ENCODE peak calls at places on chromosomes 7 and 10, in seven cellular contexts. One of them, this sample, is unnamed.
A peak's percentile ranks its signal among the peaks of the same experiment; 100 is the strongest.

GRCh38 chr10:15293862-15294835 is 76.9 kb downstream of the FAM171A1 start:
- DNase-seq in activated naive CD4-positive, alpha-beta T cell treated with anti-CD3 and anti-CD28 coated beads, Interleukin-2, amount 50 U/mL, for 16 hours: no peak
- DNase-seq in KBM-7: peak; percentile 52
- DNase-seq in stomach: no peak
- DNase-seq in activated CD8-positive, alpha-beta memory T cell treated with anti-CD3 and anti-CD28 coated beads, Interleukin-2, amount 10 ng/mL, durations not matched to agents 7 days and 5 days: no peak
- DNase-seq in small intestine: no peak
- DNase-seq in RPMI8226: no peak
- DNase-seq in this sample: no peak

GRCh38 chr10:109647627-109648026 is 275.7 kb downstream of the XPNPEP1 start:
- DNase-seq in activated naive CD4-positive, alpha-beta T cell treated with anti-CD3 and anti-CD28 coated beads, Interleukin-2, amount 50 U/mL, for 16 hours: no peak
- DNase-seq in KBM-7: no peak
- DNase-seq in stomach: no peak
- DNase-seq in activated CD8-positive, alpha-beta memory T cell treated with anti-CD3 and anti-CD28 coated beads, Interleukin-2, amount 10 ng/mL, durations not matched to agents 7 days and 5 days: no peak
- DNase-seq in small intestine: no peak
- DNase-seq in RPMI8226: no peak
- DNase-seq in this sample: peak; percentile 13

GRCh38 chr7:19754521-19755116 is 18.8 kb downstream of the TMEM196 start:
- DNase-seq in activated naive CD4-positive, alpha-beta T cell treated with anti-CD3 and anti-CD28 coated beads, Interleukin-2, amount 50 U/mL, for 16 hours: no peak
- DNase-seq in KBM-7: peak; percentile 88
- DNase-seq in stomach: no peak
- DNase-seq in activated CD8-positive, alpha-beta memory T cell treated with anti-CD3 and anti-CD28 coated beads, Interleukin-2, amount 10 ng/mL, durations not matched to agents 7 days and 5 days: no peak
- DNase-seq in small intestine: peak; percentile 45
- DNase-seq in RPMI8226: peak; percentile 44
- DNase-seq in this sample: peak; percentile 81

GRCh38 chr10:11110499-11110898 is 92.8 kb downstream of the CELF2 start:
- DNase-seq in activated naive CD4-positive, alpha-beta T cell treated with anti-CD3 and anti-CD28 coated beads, Interleukin-2, amount 50 U/mL, for 16 hours: no peak
- DNase-seq in KBM-7: no peak
- DNase-seq in stomach: no peak
- DNase-seq in activated CD8-positive, alpha-beta memory T cell treated with anti-CD3 and anti-CD28 coated beads, Interleukin-2, amount 10 ng/mL, durations not matched to agents 7 days and 5 days: no peak
- DNase-seq in small intestine: no peak
- DNase-seq in RPMI8226: no peak
- DNase-seq in this sample: no peak

GRCh38 chr10:109922353-109922975 is 847 bp downstream of the XPNPEP1 start:
- DNase-seq in activated naive CD4-positive, alpha-beta T cell treated with anti-CD3 and anti-CD28 coated beads, Interleukin-2, amount 50 U/mL, for 16 hours: no peak
- DNase-seq in KBM-7: no peak
- DNase-seq in stomach: no peak
- DNase-seq in activated CD8-positive, alpha-beta memory T cell treated with anti-CD3 and anti-CD28 coated beads, Interleukin-2, amount 10 ng/mL, durations not matched to agents 7 days and 5 days: no peak
- DNase-seq in small intestine: peak; percentile 47
- DNase-seq in RPMI8226: no peak
- DNase-seq in this sample: peak; percentile 20

GRCh38 chr10:33293531-33294170 is 40.8 kb downstream of the NRP1 start:
- DNase-seq in activated naive CD4-positive, alpha-beta T cell treated with anti-CD3 and anti-CD28 coated beads, Interleukin-2, amount 50 U/mL, for 16 hours: no peak
- DNase-seq in KBM-7: no peak
- DNase-seq in stomach: no peak
- DNase-seq in activated CD8-positive, alpha-beta memory T cell treated with anti-CD3 and anti-CD28 coated beads, Interleukin-2, amount 10 ng/mL, durations not matched to agents 7 days and 5 days: no peak
- DNase-seq in small intestine: no peak
- DNase-seq in RPMI8226: no peak
- DNase-seq in this sample: no peak

GRCh38 chr7:73893342-73894101 is 32.6 kb downstream of the TMEM270 start:
- DNase-seq in activated naive CD4-positive, alpha-beta T cell treated with anti-CD3 and anti-CD28 coated beads, Interleukin-2, amount 50 U/mL, for 16 hours: no peak
- DNase-seq in KBM-7: no peak
- DNase-seq in stomach: no peak
- DNase-seq in activated CD8-positive, alpha-beta memory T cell treated with anti-CD3 and anti-CD28 coated beads, Interleukin-2, amount 10 ng/mL, durations not matched to agents 7 days and 5 days: no peak
- DNase-seq in small intestine: no peak
- DNase-seq in RPMI8226: peak; percentile 91
- DNase-seq in this sample: no peak

GRCh38 chr10:101453791-101454718 is 100.1 kb downstream of the BTRC start:
- DNase-seq in activated naive CD4-positive, alpha-beta T cell treated with anti-CD3 and anti-CD28 coated beads, Interleukin-2, amount 50 U/mL, for 16 hours: no peak
- DNase-seq in KBM-7: peak; percentile 85
- DNase-seq in stomach: no peak
- DNase-seq in activated CD8-positive, alpha-beta memory T cell treated with anti-CD3 and anti-CD28 coated beads, Interleukin-2, amount 10 ng/mL, durations not matched to agents 7 days and 5 days: peak; percentile 48
- DNase-seq in small intestine: no peak
- DNase-seq in RPMI8226: no peak
- DNase-seq in this sample: no peak

GRCh38 chr7:135231686-135232085 is 2.0 kb upstream of the STRA8 start:
- DNase-seq in activated naive CD4-positive, alpha-beta T cell treated with anti-CD3 and anti-CD28 coated beads, Interleukin-2, amount 50 U/mL, for 16 hours: no peak
- DNase-seq in KBM-7: no peak
- DNase-seq in stomach: no peak
- DNase-seq in activated CD8-positive, alpha-beta memory T cell treated with anti-CD3 and anti-CD28 coated beads, Interleukin-2, amount 10 ng/mL, durations not matched to agents 7 days and 5 days: no peak
- DNase-seq in small intestine: no peak
- DNase-seq in RPMI8226: no peak
- DNase-seq in this sample: no peak

GRCh38 chr7:15461576-15461975 is 100.2 kb downstream of the AGMO start:
- DNase-seq in activated naive CD4-positive, alpha-beta T cell treated with anti-CD3 and anti-CD28 coated beads, Interleukin-2, amount 50 U/mL, for 16 hours: no peak
- DNase-seq in KBM-7: no peak
- DNase-seq in stomach: no peak
- DNase-seq in activated CD8-positive, alpha-beta memory T cell treated with anti-CD3 and anti-CD28 coated beads, Interleukin-2, amount 10 ng/mL, durations not matched to agents 7 days and 5 days: no peak
- DNase-seq in small intestine: no peak
- DNase-seq in RPMI8226: no peak
- DNase-seq in this sample: no peak

GRCh38 chr10:59649606-59650346 is 59.9 kb downstream of the SLC16A9 start:
- DNase-seq in activated naive CD4-positive, alpha-beta T cell treated with anti-CD3 and anti-CD28 coated beads, Interleukin-2, amount 50 U/mL, for 16 hours: no peak
- DNase-seq in KBM-7: no peak
- DNase-seq in stomach: no peak
- DNase-seq in activated CD8-positive, alpha-beta memory T cell treated with anti-CD3 and anti-CD28 coated beads, Interleukin-2, amount 10 ng/mL, durations not matched to agents 7 days and 5 days: no peak
- DNase-seq in small intestine: no peak
- DNase-seq in RPMI8226: no peak
- DNase-seq in this sample: no peak

GRCh38 chr10:12396093-12396492 is 46.7 kb downstream of the CAMK1D start:
- DNase-seq in activated naive CD4-positive, alpha-beta T cell treated with anti-CD3 and anti-CD28 coated beads, Interleukin-2, amount 50 U/mL, for 16 hours: no peak
- DNase-seq in KBM-7: no peak
- DNase-seq in stomach: no peak
- DNase-seq in activated CD8-positive, alpha-beta memory T cell treated with anti-CD3 and anti-CD28 coated beads, Interleukin-2, amount 10 ng/mL, durations not matched to agents 7 days and 5 days: no peak
- DNase-seq in small intestine: no peak
- DNase-seq in RPMI8226: no peak
- DNase-seq in this sample: no peak

GRCh38 chr10:27240891-27241639 is 468 bp upstream of the ACBD5 start:
- DNase-seq in activated naive CD4-positive, alpha-beta T cell treated with anti-CD3 and anti-CD28 coated beads, Interleukin-2, amount 50 U/mL, for 16 hours: no peak
- DNase-seq in KBM-7: peak; percentile 66
- DNase-seq in stomach: peak; percentile 41
- DNase-seq in activated CD8-positive, alpha-beta memory T cell treated with anti-CD3 and anti-CD28 coated beads, Interleukin-2, amount 10 ng/mL, durations not matched to agents 7 days and 5 days: peak; percentile 66
- DNase-seq in small intestine: peak; percentile 32
- DNase-seq in RPMI8226: peak; percentile 62
- DNase-seq in this sample: peak; percentile 89

GRCh38 chr7:106757846-106758245 is 96.9 kb upstream of the CCDC71L start:
- DNase-seq in activated naive CD4-positive, alpha-beta T cell treated with anti-CD3 and anti-CD28 coated beads, Interleukin-2, amount 50 U/mL, for 16 hours: no peak
- DNase-seq in KBM-7: peak; percentile 70
- DNase-seq in stomach: no peak
- DNase-seq in activated CD8-positive, alpha-beta memory T cell treated with anti-CD3 and anti-CD28 coated beads, Interleukin-2, amount 10 ng/mL, durations not matched to agents 7 days and 5 days: no peak
- DNase-seq in small intestine: no peak
- DNase-seq in RPMI8226: peak; percentile 95
- DNase-seq in this sample: peak; percentile 74

GRCh38 chr10:124045794-124046355 is 47.5 kb downstream of the CHST15 start:
- DNase-seq in activated naive CD4-positive, alpha-beta T cell treated with anti-CD3 and anti-CD28 coated beads, Interleukin-2, amount 50 U/mL, for 16 hours: no peak
- DNase-seq in KBM-7: no peak
- DNase-seq in stomach: no peak
- DNase-seq in activated CD8-positive, alpha-beta memory T cell treated with anti-CD3 and anti-CD28 coated beads, Interleukin-2, amount 10 ng/mL, durations not matched to agents 7 days and 5 days: no peak
- DNase-seq in small intestine: no peak
- DNase-seq in RPMI8226: no peak
- DNase-seq in this sample: no peak

GRCh38 chr10:29858352-29859267 is 200.8 kb downstream of the JCAD start:
- DNase-seq in activated naive CD4-positive, alpha-beta T cell treated with anti-CD3 and anti-CD28 coated beads, Interleukin-2, amount 50 U/mL, for 16 hours: no peak
- DNase-seq in KBM-7: peak; percentile 64
- DNase-seq in stomach: peak; percentile 57
- DNase-seq in activated CD8-positive, alpha-beta memory T cell treated with anti-CD3 and anti-CD28 coated beads, Interleukin-2, amount 10 ng/mL, durations not matched to agents 7 days and 5 days: no peak
- DNase-seq in small intestine: peak; percentile 32
- DNase-seq in RPMI8226: peak; percentile 10
- DNase-seq in this sample: no peak

GRCh38 chr10:25815999-25816768 is 117.8 kb upstream of the MYO3A start:
- DNase-seq in activated naive CD4-positive, alpha-beta T cell treated with anti-CD3 and anti-CD28 coated beads, Interleukin-2, amount 50 U/mL, for 16 hours: no peak
- DNase-seq in KBM-7: no peak
- DNase-seq in stomach: no peak
- DNase-seq in activated CD8-positive, alpha-beta memory T cell treated with anti-CD3 and anti-CD28 coated beads, Interleukin-2, amount 10 ng/mL, durations not matched to agents 7 days and 5 days: no peak
- DNase-seq in small intestine: no peak
- DNase-seq in RPMI8226: peak; percentile 29
- DNase-seq in this sample: no peak

GRCh38 chr10:129744134-129744895 is 219.8 kb downstream of the EBF3 start:
- DNase-seq in activated naive CD4-positive, alpha-beta T cell treated with anti-CD3 and anti-CD28 coated beads, Interleukin-2, amount 50 U/mL, for 16 hours: no peak
- DNase-seq in KBM-7: no peak
- DNase-seq in stomach: peak; percentile 16
- DNase-seq in activated CD8-positive, alpha-beta memory T cell treated with anti-CD3 and anti-CD28 coated beads, Interleukin-2, amount 10 ng/mL, durations not matched to agents 7 days and 5 days: peak; percentile 14
- DNase-seq in small intestine: no peak
- DNase-seq in RPMI8226: no peak
- DNase-seq in this sample: no peak

GRCh38 chr7:48837266-48837665 is 87.1 kb upstream of the CDC14C start:
- DNase-seq in activated naive CD4-positive, alpha-beta T cell treated with anti-CD3 and anti-CD28 coated beads, Interleukin-2, amount 50 U/mL, for 16 hours: no peak
- DNase-seq in KBM-7: no peak
- DNase-seq in stomach: no peak
- DNase-seq in activated CD8-positive, alpha-beta memory T cell treated with anti-CD3 and anti-CD28 coated beads, Interleukin-2, amount 10 ng/mL, durations not matched to agents 7 days and 5 days: no peak
- DNase-seq in small intestine: no peak
- DNase-seq in RPMI8226: no peak
- DNase-seq in this sample: no peak

GRCh38 chr10:77290528-77291155 is 347.0 kb downstream of the KCNMA1 start:
- DNase-seq in activated naive CD4-positive, alpha-beta T cell treated with anti-CD3 and anti-CD28 coated beads, Interleukin-2, amount 50 U/mL, for 16 hours: no peak
- DNase-seq in KBM-7: no peak
- DNase-seq in stomach: no peak
- DNase-seq in activated CD8-positive, alpha-beta memory T cell treated with anti-CD3 and anti-CD28 coated beads, Interleukin-2, amount 10 ng/mL, durations not matched to agents 7 days and 5 days: no peak
- DNase-seq in small intestine: no peak
- DNase-seq in RPMI8226: no peak
- DNase-seq in this sample: no peak

GRCh38 chr7:120799813-120800483 is 58.0 kb downstream of the TSPAN12 start:
- DNase-seq in activated naive CD4-positive, alpha-beta T cell treated with anti-CD3 and anti-CD28 coated beads, Interleukin-2, amount 50 U/mL, for 16 hours: no peak
- DNase-seq in KBM-7: peak; percentile 23
- DNase-seq in stomach: no peak
- DNase-seq in activated CD8-positive, alpha-beta memory T cell treated with anti-CD3 and anti-CD28 coated beads, Interleukin-2, amount 10 ng/mL, durations not matched to agents 7 days and 5 days: no peak
- DNase-seq in small intestine: no peak
- DNase-seq in RPMI8226: no peak
- DNase-seq in this sample: no peak

GRCh38 chr7:11239311-11239710 is 265.6 kb downstream of the PHF14 start:
- DNase-seq in activated naive CD4-positive, alpha-beta T cell treated with anti-CD3 and anti-CD28 coated beads, Interleukin-2, amount 50 U/mL, for 16 hours: no peak
- DNase-seq in KBM-7: no peak
- DNase-seq in stomach: no peak
- DNase-seq in activated CD8-positive, alpha-beta memory T cell treated with anti-CD3 and anti-CD28 coated beads, Interleukin-2, amount 10 ng/mL, durations not matched to agents 7 days and 5 days: no peak
- DNase-seq in small intestine: no peak
- DNase-seq in RPMI8226: no peak
- DNase-seq in this sample: no peak

GRCh38 chr7:22860784-22861482 is 38.3 kb upstream of the TOMM7 start:
- DNase-seq in activated naive CD4-positive, alpha-beta T cell treated with anti-CD3 and anti-CD28 coated beads, Interleukin-2, amount 50 U/mL, for 16 hours: peak; percentile 34
- DNase-seq in KBM-7: peak; percentile 55
- DNase-seq in stomach: no peak
- DNase-seq in activated CD8-positive, alpha-beta memory T cell treated with anti-CD3 and anti-CD28 coated beads, Interleukin-2, amount 10 ng/mL, durations not matched to agents 7 days and 5 days: no peak
- DNase-seq in small intestine: no peak
- DNase-seq in RPMI8226: peak; percentile 39
- DNase-seq in this sample: peak; percentile 71

GRCh38 chr7:106679153-106679931 is 18.4 kb upstream of the CCDC71L start:
- DNase-seq in activated naive CD4-positive, alpha-beta T cell treated with anti-CD3 and anti-CD28 coated beads, Interleukin-2, amount 50 U/mL, for 16 hours: no peak
- DNase-seq in KBM-7: peak; percentile 80
- DNase-seq in stomach: no peak
- DNase-seq in activated CD8-positive, alpha-beta memory T cell treated with anti-CD3 and anti-CD28 coated beads, Interleukin-2, amount 10 ng/mL, durations not matched to agents 7 days and 5 days: peak; percentile 63
- DNase-seq in small intestine: no peak
- DNase-seq in RPMI8226: peak; percentile 21
- DNase-seq in this sample: peak; percentile 28

GRCh38 chr10:70331486-70332268 is 47.9 kb upstream of the NPFFR1 start:
- DNase-seq in activated naive CD4-positive, alpha-beta T cell treated with anti-CD3 and anti-CD28 coated beads, Interleukin-2, amount 50 U/mL, for 16 hours: no peak
- DNase-seq in KBM-7: peak; percentile 93
- DNase-seq in stomach: peak; percentile 35
- DNase-seq in activated CD8-positive, alpha-beta memory T cell treated with anti-CD3 and anti-CD28 coated beads, Interleukin-2, amount 10 ng/mL, durations not matched to agents 7 days and 5 days: no peak
- DNase-seq in small intestine: peak; percentile 95
- DNase-seq in RPMI8226: peak; percentile 96
- DNase-seq in this sample: peak; percentile 86

GRCh38 chr10:70379581-70380176 is 2.7 kb downstream of the LRRC20 start:
- DNase-seq in activated naive CD4-positive, alpha-beta T cell treated with anti-CD3 and anti-CD28 coated beads, Interleukin-2, amount 50 U/mL, for 16 hours: no peak
- DNase-seq in KBM-7: peak; percentile 50
- DNase-seq in stomach: no peak
- DNase-seq in activated CD8-positive, alpha-beta memory T cell treated with anti-CD3 and anti-CD28 coated beads, Interleukin-2, amount 10 ng/mL, durations not matched to agents 7 days and 5 days: no peak
- DNase-seq in small intestine: peak; percentile 42
- DNase-seq in RPMI8226: no peak
- DNase-seq in this sample: peak; percentile 22

GRCh38 chr10:98339790-98340189 is 71.8 kb upstream of the LOXL4 start:
- DNase-seq in activated naive CD4-positive, alpha-beta T cell treated with anti-CD3 and anti-CD28 coated beads, Interleukin-2, amount 50 U/mL, for 16 hours: no peak
- DNase-seq in KBM-7: peak; percentile 14
- DNase-seq in stomach: no peak
- DNase-seq in activated CD8-positive, alpha-beta memory T cell treated with anti-CD3 and anti-CD28 coated beads, Interleukin-2, amount 10 ng/mL, durations not matched to agents 7 days and 5 days: peak; percentile 46
- DNase-seq in small intestine: no peak
- DNase-seq in RPMI8226: peak; percentile 58
- DNase-seq in this sample: peak; percentile 27

GRCh38 chr10:129388435-129388834 is 78.6 kb upstream of the MGMT start:
- DNase-seq in activated naive CD4-positive, alpha-beta T cell treated with anti-CD3 and anti-CD28 coated beads, Interleukin-2, amount 50 U/mL, for 16 hours: no peak
- DNase-seq in KBM-7: no peak
- DNase-seq in stomach: no peak
- DNase-seq in activated CD8-positive, alpha-beta memory T cell treated with anti-CD3 and anti-CD28 coated beads, Interleukin-2, amount 10 ng/mL, durations not matched to agents 7 days and 5 days: no peak
- DNase-seq in small intestine: no peak
- DNase-seq in RPMI8226: no peak
- DNase-seq in this sample: no peak

GRCh38 chr7:47510192-47510591 is 71.7 kb downstream of the TNS3 start:
- DNase-seq in activated naive CD4-positive, alpha-beta T cell treated with anti-CD3 and anti-CD28 coated beads, Interleukin-2, amount 50 U/mL, for 16 hours: no peak
- DNase-seq in KBM-7: no peak
- DNase-seq in stomach: no peak
- DNase-seq in activated CD8-positive, alpha-beta memory T cell treated with anti-CD3 and anti-CD28 coated beads, Interleukin-2, amount 10 ng/mL, durations not matched to agents 7 days and 5 days: no peak
- DNase-seq in small intestine: no peak
- DNase-seq in RPMI8226: no peak
- DNase-seq in this sample: no peak

GRCh38 chr7:116953372-116953726 is at the start of gene ST7:
- DNase-seq in activated naive CD4-positive, alpha-beta T cell treated with anti-CD3 and anti-CD28 coated beads, Interleukin-2, amount 50 U/mL, for 16 hours: peak; percentile 73
- DNase-seq in KBM-7: peak; percentile 65
- DNase-seq in stomach: peak; percentile 63
- DNase-seq in activated CD8-positive, alpha-beta memory T cell treated with anti-CD3 and anti-CD28 coated beads, Interleukin-2, amount 10 ng/mL, durations not matched to agents 7 days and 5 days: peak; percentile 70
- DNase-seq in small intestine: peak; percentile 70
- DNase-seq in RPMI8226: peak; percentile 81
- DNase-seq in this sample: peak; percentile 79

GRCh38 chr7:153091477-153091876 is 331.9 kb downstream of the ACTR3B start:
- DNase-seq in activated naive CD4-positive, alpha-beta T cell treated with anti-CD3 and anti-CD28 coated beads, Interleukin-2, amount 50 U/mL, for 16 hours: no peak
- DNase-seq in KBM-7: no peak
- DNase-seq in stomach: no peak
- DNase-seq in activated CD8-positive, alpha-beta memory T cell treated with anti-CD3 and anti-CD28 coated beads, Interleukin-2, amount 10 ng/mL, durations not matched to agents 7 days and 5 days: no peak
- DNase-seq in small intestine: no peak
- DNase-seq in RPMI8226: peak; percentile 54
- DNase-seq in this sample: no peak

GRCh38 chr7:110786576-110786975 is 304.4 kb upstream of the LRRN3 start:
- DNase-seq in activated naive CD4-positive, alpha-beta T cell treated with anti-CD3 and anti-CD28 coated beads, Interleukin-2, amount 50 U/mL, for 16 hours: no peak
- DNase-seq in KBM-7: no peak
- DNase-seq in stomach: no peak
- DNase-seq in activated CD8-positive, alpha-beta memory T cell treated with anti-CD3 and anti-CD28 coated beads, Interleukin-2, amount 10 ng/mL, durations not matched to agents 7 days and 5 days: no peak
- DNase-seq in small intestine: no peak
- DNase-seq in RPMI8226: no peak
- DNase-seq in this sample: no peak

GRCh38 chr10:109456566-109457361 is 466.5 kb downstream of the XPNPEP1 start:
- DNase-seq in activated naive CD4-positive, alpha-beta T cell treated with anti-CD3 and anti-CD28 coated beads, Interleukin-2, amount 50 U/mL, for 16 hours: no peak
- DNase-seq in KBM-7: no peak
- DNase-seq in stomach: no peak
- DNase-seq in activated CD8-positive, alpha-beta memory T cell treated with anti-CD3 and anti-CD28 coated beads, Interleukin-2, amount 10 ng/mL, durations not matched to agents 7 days and 5 days: no peak
- DNase-seq in small intestine: no peak
- DNase-seq in RPMI8226: no peak
- DNase-seq in this sample: no peak

GRCh38 chr7:2120841-2121830 is 111.6 kb downstream of the MAD1L1 start:
- DNase-seq in activated naive CD4-positive, alpha-beta T cell treated with anti-CD3 and anti-CD28 coated beads, Interleukin-2, amount 50 U/mL, for 16 hours: no peak
- DNase-seq in KBM-7: no peak
- DNase-seq in stomach: peak; percentile 43
- DNase-seq in activated CD8-positive, alpha-beta memory T cell treated with anti-CD3 and anti-CD28 coated beads, Interleukin-2, amount 10 ng/mL, durations not matched to agents 7 days and 5 days: no peak
- DNase-seq in small intestine: no peak
- DNase-seq in RPMI8226: no peak
- DNase-seq in this sample: no peak

This sample was measured in NAMALWA.